ENCODE peak calls at places on chromosome 14, in five cellular contexts. D, T, M, E and A are unnamed samples.

GRCh38 chr14:54622189-54622958 is 55.4 kb downstream of the SAMD4A start:
- DNase-seq in D (no peak), M (no peak), T (no peak), E (peak; percentile 61), A (no peak)

GRCh38 chr14:22097606-22098292 is 424.1 kb upstream of the OR4E1 start:
- DNase-seq in E (no peak), T (no peak), D (no peak), M (no peak), A (no peak)

GRCh38 chr14:59582845-59583509 is 6.4 kb upstream of the CCDC175 start:
- DNase-seq in D (peak; percentile 13), E (no peak), M (peak; percentile 73), T (no peak), A (no peak)

GRCh38 chr14:91883770-91884169 is 16.4 kb upstream of the TC2N start:
- DNase-seq in M (no peak), D (no peak), E (no peak), T (no peak), A (no peak)

GRCh38 chr14:105047283-105048016 is 17.8 kb downstream of the GPR132 start:
- DNase-seq in M (no peak), E (no peak), D (no peak), T (no peak), A (no peak)

GRCh38 chr14:101559624-101560533 is 1.4 kb upstream of the DIO3 start:
- DNase-seq in D (no peak), T (no peak), E (no peak), M (peak; percentile 67), A (no peak)

GRCh38 chr14:81233615-81234014 is 12.9 kb upstream of the GTF2A1 start:
- DNase-seq in E (no peak), M (peak; percentile 8), D (no peak), T (no peak), A (no peak)

GRCh38 chr14:30298266-30298795 is 260.6 kb upstream of the G2E3 start:
- DNase-seq in E (no peak), M (no peak), D (no peak), T (no peak), A (no peak)

GRCh38 chr14:92863281-92863680 is 59.7 kb upstream of the CHGA start:
- DNase-seq in E (no peak), T (no peak), D (no peak), M (no peak), A (no peak)

GRCh38 chr14:69620211-69620611 is 8.8 kb downstream of the SUSD6 start:
- DNase-seq in D (no peak), T (no peak), E (no peak), M (no peak), A (no peak)

GRCh38 chr14:95156765-95157194 is 549 bp downstream of the DICER1 start:
- DNase-seq in M (no peak), T (peak; percentile 7), D (no peak), E (no peak), A (peak; percentile 21)

GRCh38 chr14:31207746-31208545 is at the start of gene HECTD1:
- DNase-seq in M (peak; percentile 90), D (peak; percentile 85), E (peak; percentile 67), T (peak; percentile 93), A (peak; percentile 92)

GRCh38 chr14:59018978-59019377 is 169.5 kb upstream of the DAAM1 start:
- DNase-seq in M (peak; percentile 44), T (no peak), E (no peak), D (no peak), A (no peak)

GRCh38 chr14:60509438-60510253 is 700 bp downstream of the SIX6 start:
- DNase-seq in M (peak; percentile 86), T (no peak), E (no peak), D (no peak), A (no peak)

DNA sequence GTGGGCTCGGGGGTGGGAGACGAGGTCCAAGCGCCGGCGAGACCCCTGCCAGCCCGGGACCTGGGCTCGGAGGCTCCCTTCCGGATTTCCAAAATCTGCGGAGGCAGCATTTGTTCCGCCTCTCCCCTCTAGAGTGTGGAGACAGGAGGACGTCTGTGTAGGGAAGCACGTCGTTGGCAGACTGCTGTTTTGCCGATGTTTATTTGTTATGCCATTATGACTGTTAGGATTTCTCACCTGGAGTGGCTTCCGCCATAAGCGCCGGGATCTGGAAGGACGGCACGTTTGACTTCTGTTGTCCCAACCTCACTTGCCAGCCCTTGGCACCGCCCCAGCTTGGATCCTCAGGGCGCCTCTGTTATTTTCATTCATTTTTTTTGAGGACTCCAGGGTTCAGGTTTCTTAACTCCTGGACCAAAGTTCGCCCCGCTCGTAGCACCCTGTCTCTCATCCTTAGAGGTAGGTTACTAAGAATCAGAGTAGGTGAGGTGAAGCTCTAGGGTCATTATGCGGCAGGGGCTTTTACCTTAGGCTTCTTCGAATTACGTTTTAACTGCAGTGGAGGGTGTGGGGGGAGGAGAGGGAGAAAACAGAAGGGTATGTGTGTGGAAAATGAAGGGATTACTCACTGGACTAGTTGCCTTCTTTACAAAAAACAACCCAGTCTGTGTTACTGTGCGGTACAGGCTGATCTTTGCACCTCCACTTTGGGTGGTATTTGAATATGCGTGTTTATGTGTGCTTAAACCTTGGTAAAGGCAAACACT is 547 bp upstream of the PYGL start:
- DNase-seq in D (no peak), M (no peak), T (peak; percentile 94), E (no peak), A (peak; percentile 75)
- TF ChIP-seq JUNB in D (no peak), M (no peak), T (no peak), E (no peak), A (no peak)

DNA sequence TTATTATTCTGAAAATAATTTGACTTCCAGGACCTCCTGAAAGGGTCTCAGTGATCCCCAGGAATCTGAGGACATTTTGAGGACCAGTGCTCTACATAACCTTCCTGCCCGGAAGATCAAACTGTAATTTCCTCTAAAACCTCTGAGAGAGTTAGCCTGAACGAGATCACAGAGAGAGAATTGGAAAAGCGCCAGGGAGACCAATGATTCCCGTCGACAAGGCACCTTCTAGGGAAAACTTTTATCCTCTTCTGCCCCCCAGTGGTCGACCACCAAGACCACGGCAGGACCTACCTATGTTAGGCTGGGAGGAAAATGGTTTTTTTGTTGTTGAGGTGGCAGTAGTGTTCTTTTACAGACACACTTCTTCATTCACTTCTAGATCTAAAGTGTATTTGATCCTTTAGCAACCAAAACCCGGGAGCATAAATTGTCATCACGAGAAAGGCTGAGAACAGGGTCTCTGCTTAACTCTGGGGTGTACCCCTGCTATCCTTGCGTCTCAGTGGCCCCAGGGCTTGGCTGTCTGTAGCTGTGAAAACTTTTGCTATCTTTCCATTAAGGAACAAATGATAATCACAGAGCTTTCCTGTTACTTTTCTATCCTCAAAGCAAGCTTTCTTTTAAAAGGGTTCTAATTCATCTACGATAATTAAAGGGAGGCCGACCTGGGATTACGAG is 62.9 kb upstream of the NID2 start:
- DNase-seq in D (peak; percentile 32), E (peak; percentile 4), M (peak; percentile 93), T (peak; percentile 80), A (peak; percentile 82)
- H3K4me2 ChIP-seq in D (no peak overlapping the region), E (no peak overlapping the region), M (no peak overlapping the region), T (no peak overlapping the region), A (peak overlapping the region; percentile 63)

GRCh38 chr14:61561144-61561543 is 134.2 kb upstream of the HIF1A start:
- DNase-seq in M (peak; percentile 46), E (no peak), T (peak; percentile 42), D (no peak), A (peak; percentile 72)

GRCh38 chr14:61561657-61562276 is 133.5 kb upstream of the HIF1A start:
- DNase-seq in E (no peak), M (peak; percentile 36), T (peak; percentile 94), D (no peak), A (peak; percentile 77)

GRCh38 chr14:61563880-61564622 is 131.3 kb upstream of the HIF1A start:
- DNase-seq in D (no peak), M (no peak), E (no peak), T (no peak), A (no peak)

GRCh38 chr14:61563162-61563511 is 132.2 kb upstream of the HIF1A start:
- DNase-seq in M (no peak), T (no peak), E (no peak), D (no peak), A (no peak)

GRCh38 chr14:61562321-61563161 is 132.8 kb upstream of the HIF1A start:
- DNase-seq in T (peak; percentile 90), M (no peak), D (peak; percentile 55), E (no peak), A (peak; percentile 95)
- TF ChIP-seq JUNB in T (peak; percentile 56), M (no peak), D (no peak), E (no peak), A (peak; percentile 85)

GRCh38 chr14:68270342-68270741 is 450.8 kb downstream of the RAD51B start:
- DNase-seq in D (no peak), M (no peak), E (no peak), T (no peak), A (no peak)
- H3K4me2 ChIP-seq in D (no peak overlapping the region), M (no peak overlapping the region), E (no peak overlapping the region), T (no peak overlapping the region), A (no peak overlapping the region)

DNA sequence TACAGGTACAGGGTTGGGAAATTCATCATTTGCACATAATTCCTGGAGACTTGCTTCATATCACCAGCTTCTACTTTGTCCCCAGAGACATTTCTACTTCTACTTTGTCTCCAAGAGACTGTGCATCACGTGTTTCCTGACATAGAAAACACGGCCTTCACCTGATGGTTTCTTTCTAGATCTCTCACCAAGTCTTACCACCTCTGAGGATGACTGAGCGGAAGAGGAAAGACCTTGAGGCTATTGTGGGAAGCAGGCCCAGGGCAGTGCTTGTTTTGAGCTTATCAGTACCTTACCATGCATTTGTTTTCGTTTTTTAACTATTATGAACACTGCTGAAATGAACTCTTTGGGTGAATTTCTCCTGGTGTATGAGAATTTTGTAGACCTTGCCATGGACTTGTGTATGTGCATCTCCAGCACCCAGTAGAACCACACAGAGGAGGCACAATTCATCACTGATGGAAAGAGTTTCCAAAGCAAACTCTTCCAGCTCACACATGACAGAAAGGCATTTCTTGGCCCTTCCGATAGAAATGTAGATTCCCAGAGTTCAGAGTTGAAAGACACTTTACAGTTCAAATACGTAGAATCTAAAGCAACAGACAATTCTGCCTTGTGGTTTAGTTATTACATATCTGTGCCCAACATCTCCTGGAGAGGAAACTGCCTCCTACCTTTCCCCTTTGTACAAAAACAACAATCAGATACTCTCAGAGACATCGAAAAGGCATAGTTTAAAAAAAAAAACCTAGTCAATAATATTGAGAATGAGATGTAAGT is 434.7 kb downstream of the FUT8 start:
- DNase-seq in M (no peak), E (peak; percentile 23), T (no peak), D (no peak), A (no peak)
- TF ChIP-seq JUNB in M (no peak), E (no peak), T (no peak), D (no peak), A (no peak)

GRCh38 chr14:98714604-98715003 is 557.4 kb downstream of the BCL11B start:
- DNase-seq in D (no peak), M (no peak), T (no peak), E (no peak), A (no peak)
- H3K4me2 ChIP-seq in D (no peak overlapping the region), M (no peak overlapping the region), T (no peak overlapping the region), E (no peak overlapping the region), A (no peak overlapping the region)